ENCODE peak calls at places on chromosomes 13 and 19, in seven cellular contexts. P is neuronal stem cell, N is Peyer's patch, M is tibial nerve, W is tibial artery, F is left lung, X is body of pancreas. T is an unnamed sample. For H3K9me3, the result is how much of the 10 kb centered on the place peaks cover.

GRCh38 chr13:24407844-24408243 is 98.5 kb downstream of the C1QTNF9 start:
- DNase-seq in P (no peak), N (no peak), M (no peak), W (no peak), F (no peak), X (no peak), T (no peak)

GRCh38 chr13:76331948-76332712 is 554.1 kb downstream of the KCTD12 start:
- DNase-seq in P (no peak), N (no peak), M (no peak), W (no peak), F (no peak), X (no peak), T (no peak)

GRCh38 chr13:22455036-22455435 is 725.7 kb upstream of the SGCG start:
- DNase-seq in P (no peak), N (no peak), M (no peak), W (no peak), F (no peak), X (no peak), T (no peak)

GRCh38 chr13:27425918-27426630 is 1.7 kb downstream of the GTF3A start:
- DNase-seq in P (no peak), N (peak), M (peak), W (peak), F (peak), X (peak), T (peak)

GRCh38 chr19:19539738-19540703 is 2.0 kb downstream of the CILP2 start:
- DNase-seq in P (no peak), N (peak), M (no peak), W (no peak), F (peak), X (peak), T (no peak)

GRCh38 chr13:101211261-101211660 is 205.0 kb downstream of the NALCN start:
- DNase-seq in P (no peak), N (no peak), M (no peak), W (no peak), F (no peak), X (no peak), T (no peak)

GRCh38 chr19:42478765-42479307 is 36.1 kb upstream of the CXCL17 start:
- DNase-seq in P (no peak), N (no peak), M (no peak), W (no peak), F (no peak), X (no peak), T (no peak)

GRCh38 chr13:49667773-49668172 is 23.5 kb downstream of the EBPL start:
- DNase-seq in P (no peak), N (no peak), M (no peak), W (no peak), F (no peak), X (no peak), T (no peak)

GRCh38 chr19:2305424-2305823 is 2.5 kb downstream of the LINGO3 start:
- DNase-seq in P (no peak), N (no peak), M (no peak), W (no peak), F (no peak), X (no peak), T (no peak)

GRCh38 chr13:48896312-48896711 is 79.4 kb upstream of the FNDC3A start:
- DNase-seq in P (no peak), N (no peak), M (no peak), W (no peak), F (no peak), X (no peak), T (no peak)

GRCh38 chr13:111251646-111252448 is 68.6 kb upstream of the TEX29 start:
- DNase-seq in P (no peak), N (no peak), M (no peak), W (no peak), F (no peak), X (no peak), T (no peak)

GRCh38 chr13:106355866-106356265 is 179.6 kb downstream of the EFNB2 start:
- DNase-seq in P (no peak), N (no peak), M (no peak), W (no peak), F (no peak), X (no peak), T (no peak)

GRCh38 chr19:4338441-4339350 is at the start of gene STAP2:
- DNase-seq in P (no peak), N (peak), M (no peak), W (no peak), F (no peak), X (peak), T (no peak)

GRCh38 chr19:29587518-29587986 is 18.5 kb upstream of the POP4 start:
- DNase-seq in P (no peak), N (no peak), M (no peak), W (no peak), F (no peak), X (no peak), T (no peak)

GRCh38 chr19:15101479-15102082 is 5.6 kb upstream of the SYDE1 start:
- DNase-seq in P (no peak), N (no peak), M (peak), W (no peak), F (no peak), X (peak), T (no peak)

GRCh38 chr13:114196629-114197028 is 17.6 kb downstream of the CFAP97D2 start:
- DNase-seq in P (no peak), N (no peak), M (no peak), W (no peak), F (no peak), X (peak), T (no peak)

GRCh38 chr13:36385471-36385870 is 39.3 kb upstream of the SPART start:
- DNase-seq in P (no peak), N (no peak), M (no peak), W (no peak), F (no peak), X (no peak), T (no peak)

GRCh38 chr19:48613024-48613851 is 1.6 kb downstream of the FAM83E start:
- DNase-seq in P (no peak), N (peak), M (no peak), W (no peak), F (no peak), X (no peak), T (no peak)

GRCh38 chr19:19464339-19465098 is 50.8 kb downstream of the TSSK6 start:
- DNase-seq in P (peak), N (no peak), M (no peak), W (no peak), F (no peak), X (peak), T (no peak)

GRCh38 chr13:106028916-106029315 is 506.5 kb downstream of the EFNB2 start:
- DNase-seq in P (no peak), N (no peak), M (no peak), W (no peak), F (no peak), X (no peak), T (no peak)

GRCh38 chr19:7980635-7981121 is 24.8 kb downstream of the ELAVL1 start:
- DNase-seq in P (no peak), N (no peak), M (no peak), W (no peak), F (no peak), X (no peak), T (no peak)

GRCh38 chr19:7980168-7980567 is 25.3 kb downstream of the ELAVL1 start:
- DNase-seq in P (no peak), N (no peak), M (no peak), W (no peak), F (no peak), X (no peak), T (no peak)

GRCh38 chr19:7982103-7982502 is 23.3 kb downstream of the ELAVL1 start:
- DNase-seq in P (no peak), N (no peak), M (no peak), W (no peak), F (no peak), X (no peak), T (no peak)

GRCh38 chr19:7981661-7982060 is 23.8 kb downstream of the ELAVL1 start:
- DNase-seq in P (no peak), N (no peak), M (no peak), W (no peak), F (no peak), X (no peak), T (no peak)

GRCh38 chr19:7981199-7981598 is 24.2 kb downstream of the ELAVL1 start:
- DNase-seq in P (no peak), N (no peak), M (no peak), W (no peak), F (no peak), X (no peak), T (no peak)
- H3K9me3 ChIP-seq in P (under half), N (under half), M (under half), W (under half), F (under half), X (under half), T (under half)

GRCh38 chr19:45569619-45570421 is 14.8 kb downstream of the OPA3 start:
- DNase-seq in P (peak), N (peak), M (no peak), W (no peak), F (peak), X (peak), T (no peak)
- H3K27ac ChIP-seq in P (no peak), N (peak), M (no peak), W (no peak), F (no peak), X (no peak), T (peak)

GRCh38 chr19:21065336-21065735 is 16.7 kb upstream of the ZNF714 start:
- DNase-seq in P (no peak), N (no peak), M (no peak), W (no peak), F (no peak), X (no peak), T (no peak)
- H3K9me3 ChIP-seq in P (under half), N (under half), M (under half), W (under half), F (under half), X (under half), T (under half)

GRCh38 chr13:30394798-30395191 is 27.5 kb upstream of the UBE2L5 start:
- DNase-seq in P (no peak), N (no peak), M (no peak), W (no peak), F (no peak), X (no peak), T (no peak)
- H3K27ac ChIP-seq in P (no peak), N (peak), M (peak), W (peak), F (peak), X (peak), T (peak)

GRCh38 chr19:57477191-57478008 is at the start of gene ZNF772:
- DNase-seq in P (peak), N (peak), M (peak), W (peak), F (peak), X (peak), T (peak)
- H3K9me3 ChIP-seq in P (under half), N (half or more), M (under half), W (half or more), F (under half), X (half or more), T (under half)

GRCh38 chr19:52397310-52398090 is at the start of gene ZNF528:
- DNase-seq in P (peak), N (peak), M (peak), W (peak), F (peak), X (peak), T (peak)

DNA sequence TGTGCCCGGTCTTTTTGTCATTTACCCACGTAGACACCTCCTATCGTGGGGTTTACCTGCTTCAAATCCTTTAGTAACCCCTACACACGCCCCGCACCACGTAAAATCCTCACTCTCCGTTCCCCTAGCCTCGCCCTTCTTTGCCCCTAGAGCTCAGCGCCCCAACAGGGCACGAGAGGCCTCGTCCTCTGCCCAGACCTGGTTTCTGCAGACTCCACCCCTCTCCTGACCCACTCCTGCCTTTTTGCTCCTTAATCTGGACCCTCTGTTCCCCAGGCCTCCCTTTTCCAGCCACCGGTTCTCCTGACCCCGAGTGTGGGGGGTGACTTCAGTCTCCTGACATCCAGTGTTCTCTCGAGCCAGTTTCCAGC is 427 bp downstream of the ZNF528 start:
- DNase-seq in P (no peak), N (no peak), M (no peak), W (no peak), F (no peak), X (no peak), T (no peak)
- H3K27ac ChIP-seq in P (no peak), N (peak), M (peak), W (peak), F (no peak), X (peak), T (peak)

GRCh38 chr19:49806613-49806946 is 6.5 kb downstream of the FUZ start:
- DNase-seq in P (no peak), N (no peak), M (no peak), W (no peak), F (no peak), X (no peak), T (no peak)
- H3K9me3 ChIP-seq in P (under half), N (under half), M (under half), W (under half), F (under half), X (under half), T (under half)